ENCODE peak calls at places on chromosomes 4 and X, in four cellular contexts. One of them, this sample, is unnamed.

GRCh38 chr4:100189820-100190642 is at the start of gene DDIT4L:
- DNase-seq in spleen: peak; percentile 77
- DNase-seq in breast epithelium: peak; percentile 56
- DNase-seq in endodermal cell: peak; percentile 91
- DNase-seq in this sample: peak; percentile 58

GRCh38 chr4:114435118-114435517 is 163.5 kb upstream of the UGT8 start:
- DNase-seq in breast epithelium: no peak
- DNase-seq in spleen: no peak
- DNase-seq in endodermal cell: no peak
- DNase-seq in this sample: no peak

GRCh38 chrX:100635989-100636320 is 651 bp downstream of the TSPAN6 start:
- DNase-seq in endodermal cell: no peak
- DNase-seq in breast epithelium: no peak
- DNase-seq in spleen: no peak
- DNase-seq in this sample: no peak

GRCh38 chrX:109270580-109271484 is 211.1 kb downstream of the GUCY2F start:
- DNase-seq in endodermal cell: no peak
- DNase-seq in spleen: no peak
- DNase-seq in breast epithelium: no peak
- DNase-seq in this sample: no peak

GRCh38 chr4:175947117-175947722 is 118.4 kb upstream of the WDR17 start:
- DNase-seq in endodermal cell: no peak
- DNase-seq in spleen: no peak
- DNase-seq in breast epithelium: no peak
- DNase-seq in this sample: no peak

GRCh38 chr4:146338512-146338911 is 124.2 kb downstream of the REELD1 start:
- DNase-seq in breast epithelium: no peak
- DNase-seq in spleen: no peak
- DNase-seq in endodermal cell: no peak
- DNase-seq in this sample: no peak

GRCh38 chr4:15757084-15757483 is 21.0 kb upstream of the CD38 start:
- DNase-seq in breast epithelium: no peak
- DNase-seq in spleen: no peak
- DNase-seq in endodermal cell: no peak
- DNase-seq in this sample: no peak

GRCh38 chr4:2716236-2716635 is 39.9 kb downstream of the TNIP2 start:
- DNase-seq in spleen: no peak
- DNase-seq in breast epithelium: no peak
- DNase-seq in endodermal cell: no peak
- DNase-seq in this sample: no peak

GRCh38 chr4:55458164-55458563 is 62.4 kb downstream of the TMEM165 start:
- DNase-seq in breast epithelium: no peak
- DNase-seq in endodermal cell: no peak
- DNase-seq in spleen: no peak
- DNase-seq in this sample: no peak

GRCh38 chr4:137627938-137628460 is 95.7 kb upstream of the PCDH18 start:
- DNase-seq in endodermal cell: no peak
- DNase-seq in spleen: no peak
- DNase-seq in breast epithelium: no peak
- DNase-seq in this sample: no peak

GRCh38 chrX:1903380-1903935 is 288.6 kb downstream of the ASMT start:
- DNase-seq in endodermal cell: no peak
- DNase-seq in breast epithelium: no peak
- DNase-seq in spleen: no peak
- DNase-seq in this sample: no peak

GRCh38 chrX:65871671-65872311 is 168.1 kb downstream of the VSIG4 start:
- DNase-seq in endodermal cell: peak; percentile 84
- DNase-seq in breast epithelium: no peak
- DNase-seq in spleen: no peak
- DNase-seq in this sample: peak; percentile 7

GRCh38 chr4:186144596-186145569 is 40.4 kb downstream of the FAM149A start:
- DNase-seq in spleen: peak; percentile 78
- DNase-seq in breast epithelium: no peak
- DNase-seq in endodermal cell: peak; percentile 91
- DNase-seq in this sample: peak; percentile 48

GRCh38 chr4:140152015-140152703 is 1.8 kb downstream of the MAML3 start:
- DNase-seq in endodermal cell: peak; percentile 81
- DNase-seq in spleen: peak; percentile 93
- DNase-seq in breast epithelium: peak; percentile 77
- DNase-seq in this sample: no peak
- H3K4me1 ChIP-seq in endodermal cell: peaks cover 15% of the 10 kb centered on the region
- H3K4me1 ChIP-seq in spleen: peaks cover 42% of the 10 kb centered on the region
- H3K4me1 ChIP-seq in breast epithelium: peaks cover 4% of the 10 kb centered on the region
- H3K4me1 ChIP-seq in this sample: peaks cover 15% of the 10 kb centered on the region

DNA sequence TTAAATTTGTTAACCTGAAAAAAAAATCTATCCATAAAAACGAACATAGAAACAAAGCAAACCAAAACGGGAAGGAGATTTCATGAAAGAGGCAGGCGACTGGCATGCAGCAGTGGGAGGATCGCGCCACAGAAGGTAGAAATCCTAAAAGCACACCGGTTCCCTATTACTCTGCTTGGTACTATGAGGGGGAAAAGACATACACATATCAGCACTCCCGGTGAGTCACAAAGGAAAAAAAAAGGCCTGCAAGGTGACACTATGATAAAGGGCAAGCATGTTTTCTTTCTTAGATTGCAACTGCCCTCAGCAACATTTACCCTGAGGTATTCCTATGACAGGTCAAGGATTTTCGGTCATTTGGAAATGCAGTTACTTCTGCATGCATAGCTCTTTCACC is 60.6 kb upstream of the NAP1L5 start:
- DNase-seq in breast epithelium: no peak
- DNase-seq in endodermal cell: no peak
- DNase-seq in spleen: no peak
- DNase-seq in this sample: no peak
- H3K4me3 ChIP-seq in breast epithelium: peak overlapping the region; percentile 10
- H3K4me3 ChIP-seq in endodermal cell: peak overlapping the region; percentile 52
- H3K4me3 ChIP-seq in spleen: no peak overlapping the region
- H3K4me3 ChIP-seq in this sample: no peak overlapping the region

DNA sequence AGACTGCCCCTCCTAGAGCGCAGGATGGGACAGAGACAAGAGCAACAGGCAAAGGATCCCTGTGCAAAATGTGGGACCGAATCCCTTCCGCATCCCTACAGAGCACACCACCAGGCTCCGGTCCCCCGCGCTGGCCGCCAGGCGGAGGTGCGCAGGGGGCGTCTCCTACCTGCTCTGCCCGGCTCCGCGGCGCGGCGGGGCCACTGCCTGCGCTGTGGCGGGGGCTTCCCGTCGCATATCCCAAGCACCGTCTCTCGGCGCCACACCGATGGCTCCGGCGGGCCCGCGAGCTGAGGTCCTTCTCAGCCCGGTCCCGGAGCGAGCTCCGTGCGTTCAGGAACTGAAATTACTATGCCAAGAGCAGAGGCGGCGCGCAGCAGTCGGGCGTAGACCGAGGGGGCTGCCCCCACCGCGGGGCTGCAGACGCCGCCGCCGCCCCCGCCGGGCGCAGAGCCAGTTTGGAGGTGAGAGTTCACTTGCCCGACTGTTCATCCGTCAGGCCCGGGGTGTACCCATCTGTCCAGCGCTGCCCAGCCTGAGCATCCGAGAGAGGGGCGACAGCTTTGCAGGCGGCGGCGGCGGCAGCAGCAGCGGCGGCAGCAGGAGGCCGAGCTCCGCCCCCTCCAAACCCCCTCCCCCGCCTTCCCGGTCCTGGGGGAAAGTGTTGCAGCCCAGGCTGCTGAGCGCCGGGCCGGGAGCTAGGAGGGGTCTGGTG is at the start of gene GPRIN3:
- DNase-seq in endodermal cell: peak; percentile 88
- DNase-seq in spleen: peak; percentile 92
- DNase-seq in breast epithelium: peak; percentile 51
- DNase-seq in this sample: peak; percentile 29
- TF ChIP-seq CTCF in endodermal cell: peak; percentile 78
- TF ChIP-seq CTCF in spleen: no peak
- TF ChIP-seq CTCF in breast epithelium: no peak
- TF ChIP-seq CTCF in this sample: no peak

GRCh38 chrX:136662104-136662503 is 14.1 kb downstream of the CD40LG start:
- DNase-seq in breast epithelium: no peak
- DNase-seq in spleen: no peak
- DNase-seq in endodermal cell: no peak
- DNase-seq in this sample: no peak

GRCh38 chrX:136660896-136661295 is 12.9 kb downstream of the CD40LG start:
- DNase-seq in breast epithelium: no peak
- DNase-seq in endodermal cell: no peak
- DNase-seq in spleen: no peak
- DNase-seq in this sample: no peak

GRCh38 chrX:136658151-136658550 is 10.2 kb downstream of the CD40LG start:
- DNase-seq in endodermal cell: no peak
- DNase-seq in breast epithelium: no peak
- DNase-seq in spleen: no peak
- DNase-seq in this sample: no peak

GRCh38 chrX:136656596-136656995 is 8.6 kb downstream of the CD40LG start:
- DNase-seq in endodermal cell: no peak
- DNase-seq in breast epithelium: no peak
- DNase-seq in spleen: no peak
- DNase-seq in this sample: no peak

DNA sequence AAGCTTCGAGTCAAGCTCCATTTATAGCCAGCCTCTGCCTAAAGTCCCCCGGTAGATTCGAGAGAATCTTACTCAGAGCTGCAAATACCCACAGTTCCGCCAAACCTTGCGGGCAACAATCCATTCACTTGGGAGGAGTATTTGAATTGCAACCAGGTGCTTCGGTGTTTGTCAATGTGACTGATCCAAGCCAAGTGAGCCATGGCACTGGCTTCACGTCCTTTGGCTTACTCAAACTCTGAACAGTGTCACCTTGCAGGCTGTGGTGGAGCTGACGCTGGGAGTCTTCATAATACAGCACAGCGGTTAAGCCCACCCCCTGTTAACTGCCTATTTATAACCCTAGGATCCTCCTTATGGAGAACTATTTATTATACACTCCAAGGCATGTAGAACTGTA is 11.2 kb downstream of the CD40LG start:
- DNase-seq in spleen: no peak
- DNase-seq in breast epithelium: no peak
- DNase-seq in endodermal cell: no peak
- DNase-seq in this sample: no peak
- H3K4me1 ChIP-seq in spleen: no peaks in the 10 kb centered on the region
- H3K4me1 ChIP-seq in breast epithelium: no peaks in the 10 kb centered on the region
- H3K4me1 ChIP-seq in endodermal cell: no peaks in the 10 kb centered on the region
- H3K4me1 ChIP-seq in this sample: no peaks in the 10 kb centered on the region

GRCh38 chrX:155026420-155026726 is 271 bp upstream of the FUNDC2 start:
- DNase-seq in spleen: no peak
- DNase-seq in breast epithelium: no peak
- DNase-seq in endodermal cell: no peak
- DNase-seq in this sample: no peak

GRCh38 chrX:155020591-155020990 is 1.9 kb downstream of the F8 start:
- DNase-seq in endodermal cell: no peak
- DNase-seq in spleen: no peak
- DNase-seq in breast epithelium: no peak
- DNase-seq in this sample: no peak

GRCh38 chrX:155026727-155027508 is at the start of gene FUNDC2:
- DNase-seq in spleen: peak; percentile 98
- DNase-seq in endodermal cell: peak; percentile 91
- DNase-seq in breast epithelium: peak; percentile 89
- DNase-seq in this sample: peak; percentile 94

GRCh38 chrX:155023907-155024833 is 1.6 kb upstream of the F8 start:
- DNase-seq in spleen: no peak
- DNase-seq in breast epithelium: no peak
- DNase-seq in endodermal cell: no peak
- DNase-seq in this sample: no peak

DNA sequence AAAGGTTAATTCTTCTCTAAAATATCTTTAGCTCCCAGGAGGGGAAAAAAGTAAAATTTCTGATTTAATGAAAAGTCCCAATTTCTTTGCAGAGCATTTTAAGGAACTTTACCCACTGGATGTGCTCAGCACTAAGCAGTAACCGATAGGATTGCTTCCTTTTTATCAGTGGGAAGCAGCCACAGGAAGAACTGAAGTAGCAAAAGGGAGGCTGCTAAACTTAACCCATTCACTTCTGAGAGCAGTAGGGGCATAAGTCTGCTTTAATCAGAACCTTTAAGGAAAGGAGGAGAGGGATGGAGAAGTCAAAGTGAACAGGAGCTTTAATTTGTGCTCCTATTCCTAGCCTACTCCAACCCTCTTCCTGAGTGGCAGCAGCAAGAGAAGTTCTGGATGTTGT is at the start of gene F8:
- DNase-seq in endodermal cell: no peak
- DNase-seq in spleen: no peak
- DNase-seq in breast epithelium: no peak
- DNase-seq in this sample: no peak
- H3K4me3 ChIP-seq in endodermal cell: no peak within 1 kb of the TSS
- H3K4me3 ChIP-seq in spleen: peak within 1 kb of the TSS; percentile 13
- H3K4me3 ChIP-seq in breast epithelium: no peak within 1 kb of the TSS
- H3K4me3 ChIP-seq in this sample: no peak within 1 kb of the TSS

DNA sequence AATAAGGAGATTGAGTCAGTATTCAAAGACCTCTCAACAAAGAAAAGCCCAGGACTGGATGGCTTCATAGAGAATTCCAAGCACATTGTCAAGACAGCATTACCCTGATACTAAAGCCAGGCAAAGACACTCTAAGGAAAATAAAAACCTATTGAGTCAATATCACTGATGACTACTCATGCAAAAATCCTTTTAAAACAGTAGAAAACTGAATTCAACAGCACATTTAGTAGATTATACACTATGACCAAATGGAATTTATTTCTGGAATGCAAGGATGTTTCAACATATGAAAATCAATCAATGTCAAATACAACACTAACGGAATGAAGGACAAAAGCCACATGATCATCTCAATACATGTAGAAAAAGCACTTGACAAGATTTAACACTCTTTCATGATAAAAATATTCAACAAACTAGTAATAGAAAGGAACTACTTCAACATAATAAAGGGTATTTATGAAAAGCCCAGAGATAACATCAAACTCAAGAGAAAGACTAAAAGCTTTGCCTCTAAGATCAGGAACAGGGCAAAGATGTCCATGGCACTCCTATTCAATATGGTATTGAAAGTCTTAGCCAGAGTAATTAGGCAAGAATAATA is 633.3 kb downstream of the ANKRD50 start:
- DNase-seq in spleen: no peak
- DNase-seq in endodermal cell: no peak
- DNase-seq in breast epithelium: no peak
- DNase-seq in this sample: no peak
- TF ChIP-seq CTCF in spleen: no peak
- TF ChIP-seq CTCF in endodermal cell: no peak
- TF ChIP-seq CTCF in breast epithelium: no peak
- TF ChIP-seq CTCF in this sample: no peak

DNA sequence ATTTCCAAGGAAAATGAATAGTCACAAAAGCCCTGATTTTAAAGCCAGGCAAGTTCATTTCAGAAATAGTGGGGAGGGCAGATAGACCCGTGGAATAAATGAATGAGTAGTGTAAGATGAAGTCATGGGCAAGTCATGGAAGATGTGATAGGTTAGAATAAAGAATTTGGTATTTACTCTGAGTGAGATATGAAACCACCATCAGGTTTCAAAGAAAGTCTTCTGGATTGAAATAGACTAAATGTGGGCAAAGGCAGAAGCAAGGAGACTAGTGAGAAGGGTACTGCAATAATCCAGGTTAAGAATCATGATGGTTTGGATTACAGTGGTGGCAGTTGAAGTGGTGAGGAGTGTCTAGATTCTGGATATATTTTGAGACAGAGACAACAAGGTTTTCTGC is 218.5 kb upstream of the AFF2 start:
- DNase-seq in endodermal cell: no peak
- DNase-seq in spleen: no peak
- DNase-seq in breast epithelium: no peak
- DNase-seq in this sample: no peak
- H3K4me1 ChIP-seq in endodermal cell: no peaks in the 10 kb centered on the region
- H3K4me1 ChIP-seq in spleen: no peaks in the 10 kb centered on the region
- H3K4me1 ChIP-seq in breast epithelium: no peaks in the 10 kb centered on the region
- H3K4me1 ChIP-seq in this sample: no peaks in the 10 kb centered on the region

This sample was measured in Caco-2.